ENCODE peak calls at places on chromosomes 11 and 22, in nine cellular contexts. One of them, this sample, is unnamed.

GRCh38 chr11:129992161-129992944 is 10.3 kb downstream of the PRDM10 start:
- DNase-seq in amygdala: no peak
- DNase-seq in cardiac muscle cell: peak
- DNase-seq in RPMI7951: no peak
- DNase-seq in caudate nucleus: no peak
- DNase-seq in stimulated activated CD4-positive, alpha-beta T cell treated with anti-CD3 and anti-CD28 coated beads, Interleukin-2, amount 100 ng/mL, for 24 hours: peak
- DNase-seq in Caco-2: peak
- DNase-seq in stimulated activated CD8-positive, alpha-beta memory T cell treated with anti-CD3 and anti-CD28 coated beads, Interleukin-2, amount 100 ng/mL, for 1 hour: no peak
- DNase-seq in activated CD8-positive, alpha-beta memory T cell treated with anti-CD3 and anti-CD28 coated beads for 24 hours: no peak
- DNase-seq in this sample: no peak

GRCh38 chr11:122159173-122159701 is 43.2 kb upstream of the BLID start:
- DNase-seq in RPMI7951: peak
- DNase-seq in stimulated activated CD8-positive, alpha-beta memory T cell treated with anti-CD3 and anti-CD28 coated beads, Interleukin-2, amount 100 ng/mL, for 1 hour: no peak
- DNase-seq in caudate nucleus: peak
- DNase-seq in Caco-2: no peak
- DNase-seq in cardiac muscle cell: peak
- DNase-seq in amygdala: peak
- DNase-seq in stimulated activated CD4-positive, alpha-beta T cell treated with anti-CD3 and anti-CD28 coated beads, Interleukin-2, amount 100 ng/mL, for 24 hours: no peak
- DNase-seq in activated CD8-positive, alpha-beta memory T cell treated with anti-CD3 and anti-CD28 coated beads for 24 hours: no peak
- DNase-seq in this sample: no peak

GRCh38 chr11:61756452-61757212 is 4.2 kb downstream of the MYRF start:
- DNase-seq in stimulated activated CD8-positive, alpha-beta memory T cell treated with anti-CD3 and anti-CD28 coated beads, Interleukin-2, amount 100 ng/mL, for 1 hour: no peak
- DNase-seq in RPMI7951: peak
- DNase-seq in Caco-2: peak
- DNase-seq in caudate nucleus: no peak
- DNase-seq in cardiac muscle cell: no peak
- DNase-seq in amygdala: no peak
- DNase-seq in activated CD8-positive, alpha-beta memory T cell treated with anti-CD3 and anti-CD28 coated beads for 24 hours: peak
- DNase-seq in stimulated activated CD4-positive, alpha-beta T cell treated with anti-CD3 and anti-CD28 coated beads, Interleukin-2, amount 100 ng/mL, for 24 hours: no peak
- DNase-seq in this sample: no peak

GRCh38 chr11:74492084-74492483 is 1.4 kb downstream of the LIPT2 start:
- DNase-seq in caudate nucleus: no peak
- DNase-seq in RPMI7951: peak
- DNase-seq in stimulated activated CD4-positive, alpha-beta T cell treated with anti-CD3 and anti-CD28 coated beads, Interleukin-2, amount 100 ng/mL, for 24 hours: no peak
- DNase-seq in Caco-2: no peak
- DNase-seq in cardiac muscle cell: no peak
- DNase-seq in amygdala: no peak
- DNase-seq in activated CD8-positive, alpha-beta memory T cell treated with anti-CD3 and anti-CD28 coated beads for 24 hours: no peak
- DNase-seq in stimulated activated CD8-positive, alpha-beta memory T cell treated with anti-CD3 and anti-CD28 coated beads, Interleukin-2, amount 100 ng/mL, for 1 hour: no peak
- DNase-seq in this sample: no peak

GRCh38 chr11:9802291-9802861 is 138.5 kb downstream of the SWAP70 start:
- DNase-seq in RPMI7951: peak
- DNase-seq in activated CD8-positive, alpha-beta memory T cell treated with anti-CD3 and anti-CD28 coated beads for 24 hours: no peak
- DNase-seq in cardiac muscle cell: no peak
- DNase-seq in Caco-2: no peak
- DNase-seq in stimulated activated CD4-positive, alpha-beta T cell treated with anti-CD3 and anti-CD28 coated beads, Interleukin-2, amount 100 ng/mL, for 24 hours: no peak
- DNase-seq in caudate nucleus: no peak
- DNase-seq in stimulated activated CD8-positive, alpha-beta memory T cell treated with anti-CD3 and anti-CD28 coated beads, Interleukin-2, amount 100 ng/mL, for 1 hour: no peak
- DNase-seq in amygdala: no peak
- DNase-seq in this sample: peak

GRCh38 chr11:68397256-68397655 is 63.3 kb upstream of the PPP6R3 start:
- DNase-seq in stimulated activated CD8-positive, alpha-beta memory T cell treated with anti-CD3 and anti-CD28 coated beads, Interleukin-2, amount 100 ng/mL, for 1 hour: no peak
- DNase-seq in caudate nucleus: no peak
- DNase-seq in cardiac muscle cell: no peak
- DNase-seq in amygdala: no peak
- DNase-seq in RPMI7951: no peak
- DNase-seq in activated CD8-positive, alpha-beta memory T cell treated with anti-CD3 and anti-CD28 coated beads for 24 hours: no peak
- DNase-seq in stimulated activated CD4-positive, alpha-beta T cell treated with anti-CD3 and anti-CD28 coated beads, Interleukin-2, amount 100 ng/mL, for 24 hours: no peak
- DNase-seq in Caco-2: no peak
- DNase-seq in this sample: no peak

GRCh38 chr11:100932474-100933100 is 197.0 kb downstream of the PGR start:
- DNase-seq in stimulated activated CD4-positive, alpha-beta T cell treated with anti-CD3 and anti-CD28 coated beads, Interleukin-2, amount 100 ng/mL, for 24 hours: no peak
- DNase-seq in RPMI7951: peak
- DNase-seq in stimulated activated CD8-positive, alpha-beta memory T cell treated with anti-CD3 and anti-CD28 coated beads, Interleukin-2, amount 100 ng/mL, for 1 hour: no peak
- DNase-seq in Caco-2: no peak
- DNase-seq in activated CD8-positive, alpha-beta memory T cell treated with anti-CD3 and anti-CD28 coated beads for 24 hours: no peak
- DNase-seq in caudate nucleus: no peak
- DNase-seq in amygdala: no peak
- DNase-seq in cardiac muscle cell: no peak
- DNase-seq in this sample: no peak

GRCh38 chr11:74981888-74982287 is 6.8 kb upstream of the NEU3 start:
- DNase-seq in caudate nucleus: no peak
- DNase-seq in stimulated activated CD8-positive, alpha-beta memory T cell treated with anti-CD3 and anti-CD28 coated beads, Interleukin-2, amount 100 ng/mL, for 1 hour: no peak
- DNase-seq in cardiac muscle cell: no peak
- DNase-seq in stimulated activated CD4-positive, alpha-beta T cell treated with anti-CD3 and anti-CD28 coated beads, Interleukin-2, amount 100 ng/mL, for 24 hours: no peak
- DNase-seq in activated CD8-positive, alpha-beta memory T cell treated with anti-CD3 and anti-CD28 coated beads for 24 hours: no peak
- DNase-seq in Caco-2: no peak
- DNase-seq in amygdala: no peak
- DNase-seq in RPMI7951: no peak
- DNase-seq in this sample: no peak

GRCh38 chr22:49659924-49660315 is 167.8 kb downstream of the BRD1 start:
- DNase-seq in RPMI7951: no peak
- DNase-seq in cardiac muscle cell: no peak
- DNase-seq in Caco-2: peak
- DNase-seq in activated CD8-positive, alpha-beta memory T cell treated with anti-CD3 and anti-CD28 coated beads for 24 hours: peak
- DNase-seq in caudate nucleus: no peak
- DNase-seq in amygdala: no peak
- DNase-seq in stimulated activated CD8-positive, alpha-beta memory T cell treated with anti-CD3 and anti-CD28 coated beads, Interleukin-2, amount 100 ng/mL, for 1 hour: no peak
- DNase-seq in stimulated activated CD4-positive, alpha-beta T cell treated with anti-CD3 and anti-CD28 coated beads, Interleukin-2, amount 100 ng/mL, for 24 hours: no peak
- DNase-seq in this sample: no peak

GRCh38 chr11:46175401-46176002 is 54.2 kb upstream of the PHF21A start:
- DNase-seq in stimulated activated CD8-positive, alpha-beta memory T cell treated with anti-CD3 and anti-CD28 coated beads, Interleukin-2, amount 100 ng/mL, for 1 hour: no peak
- DNase-seq in amygdala: no peak
- DNase-seq in Caco-2: no peak
- DNase-seq in activated CD8-positive, alpha-beta memory T cell treated with anti-CD3 and anti-CD28 coated beads for 24 hours: no peak
- DNase-seq in RPMI7951: no peak
- DNase-seq in stimulated activated CD4-positive, alpha-beta T cell treated with anti-CD3 and anti-CD28 coated beads, Interleukin-2, amount 100 ng/mL, for 24 hours: no peak
- DNase-seq in cardiac muscle cell: no peak
- DNase-seq in caudate nucleus: no peak
- DNase-seq in this sample: no peak

GRCh38 chr11:128365044-128365443 is 222.3 kb downstream of the ETS1 start:
- DNase-seq in cardiac muscle cell: peak
- DNase-seq in stimulated activated CD4-positive, alpha-beta T cell treated with anti-CD3 and anti-CD28 coated beads, Interleukin-2, amount 100 ng/mL, for 24 hours: no peak
- DNase-seq in Caco-2: no peak
- DNase-seq in caudate nucleus: no peak
- DNase-seq in activated CD8-positive, alpha-beta memory T cell treated with anti-CD3 and anti-CD28 coated beads for 24 hours: no peak
- DNase-seq in stimulated activated CD8-positive, alpha-beta memory T cell treated with anti-CD3 and anti-CD28 coated beads, Interleukin-2, amount 100 ng/mL, for 1 hour: no peak
- DNase-seq in amygdala: no peak
- DNase-seq in RPMI7951: peak
- DNase-seq in this sample: no peak

GRCh38 chr11:128517457-128518230 is 69.7 kb downstream of the ETS1 start:
- DNase-seq in stimulated activated CD8-positive, alpha-beta memory T cell treated with anti-CD3 and anti-CD28 coated beads, Interleukin-2, amount 100 ng/mL, for 1 hour: no peak
- DNase-seq in amygdala: no peak
- DNase-seq in cardiac muscle cell: no peak
- DNase-seq in caudate nucleus: no peak
- DNase-seq in activated CD8-positive, alpha-beta memory T cell treated with anti-CD3 and anti-CD28 coated beads for 24 hours: no peak
- DNase-seq in RPMI7951: peak
- DNase-seq in Caco-2: no peak
- DNase-seq in stimulated activated CD4-positive, alpha-beta T cell treated with anti-CD3 and anti-CD28 coated beads, Interleukin-2, amount 100 ng/mL, for 24 hours: no peak
- DNase-seq in this sample: no peak

GRCh38 chr11:113614097-113614496 is 92.0 kb downstream of the TMPRSS5 start:
- DNase-seq in activated CD8-positive, alpha-beta memory T cell treated with anti-CD3 and anti-CD28 coated beads for 24 hours: no peak
- DNase-seq in RPMI7951: no peak
- DNase-seq in caudate nucleus: no peak
- DNase-seq in amygdala: no peak
- DNase-seq in cardiac muscle cell: no peak
- DNase-seq in stimulated activated CD4-positive, alpha-beta T cell treated with anti-CD3 and anti-CD28 coated beads, Interleukin-2, amount 100 ng/mL, for 24 hours: no peak
- DNase-seq in Caco-2: no peak
- DNase-seq in stimulated activated CD8-positive, alpha-beta memory T cell treated with anti-CD3 and anti-CD28 coated beads, Interleukin-2, amount 100 ng/mL, for 1 hour: no peak
- DNase-seq in this sample: no peak

GRCh38 chr11:128867277-128867676 is at the start of gene KCNJ1:
- DNase-seq in caudate nucleus: no peak
- DNase-seq in Caco-2: no peak
- DNase-seq in cardiac muscle cell: no peak
- DNase-seq in stimulated activated CD8-positive, alpha-beta memory T cell treated with anti-CD3 and anti-CD28 coated beads, Interleukin-2, amount 100 ng/mL, for 1 hour: no peak
- DNase-seq in stimulated activated CD4-positive, alpha-beta T cell treated with anti-CD3 and anti-CD28 coated beads, Interleukin-2, amount 100 ng/mL, for 24 hours: no peak
- DNase-seq in activated CD8-positive, alpha-beta memory T cell treated with anti-CD3 and anti-CD28 coated beads for 24 hours: no peak
- DNase-seq in amygdala: no peak
- DNase-seq in RPMI7951: no peak
- DNase-seq in this sample: no peak

GRCh38 chr11:19466314-19466713 is 225.6 kb upstream of the E2F8 start:
- DNase-seq in amygdala: no peak
- DNase-seq in caudate nucleus: no peak
- DNase-seq in cardiac muscle cell: no peak
- DNase-seq in stimulated activated CD8-positive, alpha-beta memory T cell treated with anti-CD3 and anti-CD28 coated beads, Interleukin-2, amount 100 ng/mL, for 1 hour: no peak
- DNase-seq in stimulated activated CD4-positive, alpha-beta T cell treated with anti-CD3 and anti-CD28 coated beads, Interleukin-2, amount 100 ng/mL, for 24 hours: no peak
- DNase-seq in activated CD8-positive, alpha-beta memory T cell treated with anti-CD3 and anti-CD28 coated beads for 24 hours: no peak
- DNase-seq in RPMI7951: no peak
- DNase-seq in Caco-2: no peak
- DNase-seq in this sample: no peak

GRCh38 chr11:110565344-110565684 is 135.6 kb downstream of the FDX1 start:
- DNase-seq in Caco-2: peak
- DNase-seq in caudate nucleus: no peak
- DNase-seq in amygdala: no peak
- DNase-seq in RPMI7951: peak
- DNase-seq in stimulated activated CD4-positive, alpha-beta T cell treated with anti-CD3 and anti-CD28 coated beads, Interleukin-2, amount 100 ng/mL, for 24 hours: no peak
- DNase-seq in cardiac muscle cell: peak
- DNase-seq in stimulated activated CD8-positive, alpha-beta memory T cell treated with anti-CD3 and anti-CD28 coated beads, Interleukin-2, amount 100 ng/mL, for 1 hour: no peak
- DNase-seq in activated CD8-positive, alpha-beta memory T cell treated with anti-CD3 and anti-CD28 coated beads for 24 hours: no peak
- DNase-seq in this sample: no peak

GRCh38 chr22:49042877-49043859 is 784.5 kb downstream of the BRD1 start:
- DNase-seq in amygdala: no peak
- DNase-seq in stimulated activated CD8-positive, alpha-beta memory T cell treated with anti-CD3 and anti-CD28 coated beads, Interleukin-2, amount 100 ng/mL, for 1 hour: no peak
- DNase-seq in stimulated activated CD4-positive, alpha-beta T cell treated with anti-CD3 and anti-CD28 coated beads, Interleukin-2, amount 100 ng/mL, for 24 hours: no peak
- DNase-seq in activated CD8-positive, alpha-beta memory T cell treated with anti-CD3 and anti-CD28 coated beads for 24 hours: no peak
- DNase-seq in cardiac muscle cell: no peak
- DNase-seq in RPMI7951: no peak
- DNase-seq in Caco-2: no peak
- DNase-seq in caudate nucleus: no peak
- DNase-seq in this sample: no peak

GRCh38 chr11:16098827-16099226 is 257.5 kb downstream of the SOX6 start:
- DNase-seq in RPMI7951: no peak
- DNase-seq in stimulated activated CD8-positive, alpha-beta memory T cell treated with anti-CD3 and anti-CD28 coated beads, Interleukin-2, amount 100 ng/mL, for 1 hour: no peak
- DNase-seq in stimulated activated CD4-positive, alpha-beta T cell treated with anti-CD3 and anti-CD28 coated beads, Interleukin-2, amount 100 ng/mL, for 24 hours: no peak
- DNase-seq in amygdala: no peak
- DNase-seq in activated CD8-positive, alpha-beta memory T cell treated with anti-CD3 and anti-CD28 coated beads for 24 hours: no peak
- DNase-seq in caudate nucleus: no peak
- DNase-seq in Caco-2: no peak
- DNase-seq in cardiac muscle cell: no peak
- DNase-seq in this sample: no peak

GRCh38 chr11:17381156-17381555 is 7.3 kb downstream of the KCNJ11 start:
- DNase-seq in stimulated activated CD4-positive, alpha-beta T cell treated with anti-CD3 and anti-CD28 coated beads, Interleukin-2, amount 100 ng/mL, for 24 hours: no peak
- DNase-seq in amygdala: no peak
- DNase-seq in stimulated activated CD8-positive, alpha-beta memory T cell treated with anti-CD3 and anti-CD28 coated beads, Interleukin-2, amount 100 ng/mL, for 1 hour: no peak
- DNase-seq in cardiac muscle cell: no peak
- DNase-seq in caudate nucleus: no peak
- DNase-seq in activated CD8-positive, alpha-beta memory T cell treated with anti-CD3 and anti-CD28 coated beads for 24 hours: no peak
- DNase-seq in RPMI7951: no peak
- DNase-seq in Caco-2: no peak
- DNase-seq in this sample: no peak

GRCh38 chr11:469684-470667 is 19.9 kb downstream of the PTDSS2 start:
- DNase-seq in cardiac muscle cell: no peak
- DNase-seq in stimulated activated CD8-positive, alpha-beta memory T cell treated with anti-CD3 and anti-CD28 coated beads, Interleukin-2, amount 100 ng/mL, for 1 hour: no peak
- DNase-seq in Caco-2: no peak
- DNase-seq in stimulated activated CD4-positive, alpha-beta T cell treated with anti-CD3 and anti-CD28 coated beads, Interleukin-2, amount 100 ng/mL, for 24 hours: no peak
- DNase-seq in caudate nucleus: peak
- DNase-seq in RPMI7951: peak
- DNase-seq in amygdala: peak
- DNase-seq in activated CD8-positive, alpha-beta memory T cell treated with anti-CD3 and anti-CD28 coated beads for 24 hours: no peak
- DNase-seq in this sample: peak

GRCh38 chr11:121570453-121570852 is 117.7 kb upstream of the SORL1-AS1 start:
- DNase-seq in cardiac muscle cell: no peak
- DNase-seq in caudate nucleus: no peak
- DNase-seq in stimulated activated CD4-positive, alpha-beta T cell treated with anti-CD3 and anti-CD28 coated beads, Interleukin-2, amount 100 ng/mL, for 24 hours: no peak
- DNase-seq in activated CD8-positive, alpha-beta memory T cell treated with anti-CD3 and anti-CD28 coated beads for 24 hours: no peak
- DNase-seq in RPMI7951: no peak
- DNase-seq in amygdala: no peak
- DNase-seq in Caco-2: no peak
- DNase-seq in stimulated activated CD8-positive, alpha-beta memory T cell treated with anti-CD3 and anti-CD28 coated beads, Interleukin-2, amount 100 ng/mL, for 1 hour: no peak
- DNase-seq in this sample: no peak

GRCh38 chr11:112925516-112926310 is 35.5 kb upstream of the NCAM1 start:
- DNase-seq in stimulated activated CD4-positive, alpha-beta T cell treated with anti-CD3 and anti-CD28 coated beads, Interleukin-2, amount 100 ng/mL, for 24 hours: no peak
- DNase-seq in caudate nucleus: no peak
- DNase-seq in activated CD8-positive, alpha-beta memory T cell treated with anti-CD3 and anti-CD28 coated beads for 24 hours: no peak
- DNase-seq in amygdala: no peak
- DNase-seq in Caco-2: no peak
- DNase-seq in cardiac muscle cell: no peak
- DNase-seq in stimulated activated CD8-positive, alpha-beta memory T cell treated with anti-CD3 and anti-CD28 coated beads, Interleukin-2, amount 100 ng/mL, for 1 hour: no peak
- DNase-seq in RPMI7951: no peak
- DNase-seq in this sample: no peak

GRCh38 chr22:16917144-16918003 is 90.6 kb downstream of the GAB4 start:
- DNase-seq in caudate nucleus: no peak
- DNase-seq in cardiac muscle cell: peak
- DNase-seq in amygdala: peak
- DNase-seq in RPMI7951: peak
- DNase-seq in activated CD8-positive, alpha-beta memory T cell treated with anti-CD3 and anti-CD28 coated beads for 24 hours: peak
- DNase-seq in stimulated activated CD4-positive, alpha-beta T cell treated with anti-CD3 and anti-CD28 coated beads, Interleukin-2, amount 100 ng/mL, for 24 hours: peak
- DNase-seq in Caco-2: peak
- DNase-seq in stimulated activated CD8-positive, alpha-beta memory T cell treated with anti-CD3 and anti-CD28 coated beads, Interleukin-2, amount 100 ng/mL, for 1 hour: peak
- DNase-seq in this sample: peak

GRCh38 chr11:15673408-15673811 is 558.7 kb downstream of the INSC start:
- DNase-seq in RPMI7951: no peak
- DNase-seq in stimulated activated CD4-positive, alpha-beta T cell treated with anti-CD3 and anti-CD28 coated beads, Interleukin-2, amount 100 ng/mL, for 24 hours: no peak
- DNase-seq in stimulated activated CD8-positive, alpha-beta memory T cell treated with anti-CD3 and anti-CD28 coated beads, Interleukin-2, amount 100 ng/mL, for 1 hour: no peak
- DNase-seq in caudate nucleus: no peak
- DNase-seq in amygdala: no peak
- DNase-seq in cardiac muscle cell: peak
- DNase-seq in Caco-2: no peak
- DNase-seq in activated CD8-positive, alpha-beta memory T cell treated with anti-CD3 and anti-CD28 coated beads for 24 hours: no peak
- DNase-seq in this sample: no peak

GRCh38 chr11:16001899-16002426 is 354.4 kb downstream of the SOX6 start:
- DNase-seq in stimulated activated CD8-positive, alpha-beta memory T cell treated with anti-CD3 and anti-CD28 coated beads, Interleukin-2, amount 100 ng/mL, for 1 hour: no peak
- DNase-seq in stimulated activated CD4-positive, alpha-beta T cell treated with anti-CD3 and anti-CD28 coated beads, Interleukin-2, amount 100 ng/mL, for 24 hours: no peak
- DNase-seq in Caco-2: peak
- DNase-seq in amygdala: no peak
- DNase-seq in activated CD8-positive, alpha-beta memory T cell treated with anti-CD3 and anti-CD28 coated beads for 24 hours: no peak
- DNase-seq in cardiac muscle cell: no peak
- DNase-seq in caudate nucleus: no peak
- DNase-seq in RPMI7951: peak
- DNase-seq in this sample: no peak

GRCh38 chr11:819129-819931 is 616 bp downstream of the PNPLA2 start:
- DNase-seq in RPMI7951: peak
- DNase-seq in caudate nucleus: peak
- DNase-seq in activated CD8-positive, alpha-beta memory T cell treated with anti-CD3 and anti-CD28 coated beads for 24 hours: peak
- DNase-seq in stimulated activated CD4-positive, alpha-beta T cell treated with anti-CD3 and anti-CD28 coated beads, Interleukin-2, amount 100 ng/mL, for 24 hours: peak
- DNase-seq in Caco-2: peak
- DNase-seq in cardiac muscle cell: peak
- DNase-seq in stimulated activated CD8-positive, alpha-beta memory T cell treated with anti-CD3 and anti-CD28 coated beads, Interleukin-2, amount 100 ng/mL, for 1 hour: peak
- DNase-seq in amygdala: peak
- DNase-seq in this sample: peak

GRCh38 chr11:96217206-96217605 is 125.8 kb downstream of the MAML2 start:
- DNase-seq in activated CD8-positive, alpha-beta memory T cell treated with anti-CD3 and anti-CD28 coated beads for 24 hours: no peak
- DNase-seq in caudate nucleus: no peak
- DNase-seq in amygdala: no peak
- DNase-seq in Caco-2: no peak
- DNase-seq in RPMI7951: no peak
- DNase-seq in stimulated activated CD8-positive, alpha-beta memory T cell treated with anti-CD3 and anti-CD28 coated beads, Interleukin-2, amount 100 ng/mL, for 1 hour: no peak
- DNase-seq in stimulated activated CD4-positive, alpha-beta T cell treated with anti-CD3 and anti-CD28 coated beads, Interleukin-2, amount 100 ng/mL, for 24 hours: no peak
- DNase-seq in cardiac muscle cell: no peak
- DNase-seq in this sample: no peak

GRCh38 chr22:39409630-39410029 is 10.1 kb downstream of the TAB1 start:
- DNase-seq in caudate nucleus: no peak
- DNase-seq in Caco-2: no peak
- DNase-seq in amygdala: no peak
- DNase-seq in stimulated activated CD8-positive, alpha-beta memory T cell treated with anti-CD3 and anti-CD28 coated beads, Interleukin-2, amount 100 ng/mL, for 1 hour: no peak
- DNase-seq in RPMI7951: no peak
- DNase-seq in stimulated activated CD4-positive, alpha-beta T cell treated with anti-CD3 and anti-CD28 coated beads, Interleukin-2, amount 100 ng/mL, for 24 hours: no peak
- DNase-seq in activated CD8-positive, alpha-beta memory T cell treated with anti-CD3 and anti-CD28 coated beads for 24 hours: no peak
- DNase-seq in cardiac muscle cell: no peak
- DNase-seq in this sample: no peak

GRCh38 chr22:43992331-43992821 is 31.7 kb upstream of the PARVB start:
- DNase-seq in amygdala: no peak
- DNase-seq in stimulated activated CD4-positive, alpha-beta T cell treated with anti-CD3 and anti-CD28 coated beads, Interleukin-2, amount 100 ng/mL, for 24 hours: no peak
- DNase-seq in Caco-2: no peak
- DNase-seq in RPMI7951: peak
- DNase-seq in caudate nucleus: no peak
- DNase-seq in activated CD8-positive, alpha-beta memory T cell treated with anti-CD3 and anti-CD28 coated beads for 24 hours: no peak
- DNase-seq in cardiac muscle cell: no peak
- DNase-seq in stimulated activated CD8-positive, alpha-beta memory T cell treated with anti-CD3 and anti-CD28 coated beads, Interleukin-2, amount 100 ng/mL, for 1 hour: no peak
- DNase-seq in this sample: no peak

GRCh38 chr11:108929241-108929640 is 264.4 kb downstream of the DDX10 start:
- DNase-seq in activated CD8-positive, alpha-beta memory T cell treated with anti-CD3 and anti-CD28 coated beads for 24 hours: no peak
- DNase-seq in Caco-2: no peak
- DNase-seq in cardiac muscle cell: no peak
- DNase-seq in stimulated activated CD4-positive, alpha-beta T cell treated with anti-CD3 and anti-CD28 coated beads, Interleukin-2, amount 100 ng/mL, for 24 hours: no peak
- DNase-seq in RPMI7951: peak
- DNase-seq in stimulated activated CD8-positive, alpha-beta memory T cell treated with anti-CD3 and anti-CD28 coated beads, Interleukin-2, amount 100 ng/mL, for 1 hour: no peak
- DNase-seq in caudate nucleus: no peak
- DNase-seq in amygdala: no peak
- DNase-seq in this sample: no peak

GRCh38 chr11:76025068-76025467 is 181.2 kb downstream of the WNT11 start:
- DNase-seq in amygdala: no peak
- DNase-seq in cardiac muscle cell: no peak
- DNase-seq in stimulated activated CD4-positive, alpha-beta T cell treated with anti-CD3 and anti-CD28 coated beads, Interleukin-2, amount 100 ng/mL, for 24 hours: no peak
- DNase-seq in caudate nucleus: no peak
- DNase-seq in activated CD8-positive, alpha-beta memory T cell treated with anti-CD3 and anti-CD28 coated beads for 24 hours: no peak
- DNase-seq in RPMI7951: peak
- DNase-seq in Caco-2: no peak
- DNase-seq in stimulated activated CD8-positive, alpha-beta memory T cell treated with anti-CD3 and anti-CD28 coated beads, Interleukin-2, amount 100 ng/mL, for 1 hour: no peak
- DNase-seq in this sample: no peak

This sample was measured in tibial nerve.